ENCODE peak calls at places on chromosomes 12 and 14, in six cellular contexts. Q, D, O, K, F and S are unnamed samples.

GRCh38 chr14:21069388-21070082 is 569 bp upstream of the ARHGEF40 start:
- DNase-seq in K (no peak), F (peak; percentile 77), D (peak; percentile 48), Q (peak; percentile 55), O (no peak), S (peak; percentile 56)

GRCh38 chr14:99173086-99173485 is 98.9 kb downstream of the BCL11B start:
- DNase-seq in Q (no peak), O (no peak), F (no peak), K (no peak), D (no peak), S (no peak)

GRCh38 chr14:75132374-75133086 is 5.7 kb upstream of the NEK9 start:
- DNase-seq in F (peak; percentile 50), K (peak; percentile 76), D (peak; percentile 79), O (no peak), Q (peak; percentile 52), S (peak; percentile 76)

GRCh38 chr12:53518381-53518780 is 11.1 kb upstream of the NPFF start:
- DNase-seq in O (no peak), D (peak; percentile 33), Q (no peak), F (no peak), K (no peak), S (peak; percentile 35)

GRCh38 chr14:76386922-76387782 is 11.2 kb downstream of the ESRRB start:
- DNase-seq in D (peak; percentile 68), F (peak; percentile 90), K (peak; percentile 17), O (peak; percentile 70), Q (peak; percentile 62), S (peak; percentile 67)

GRCh38 chr14:65074449-65075155 is 27.7 kb downstream of the MAX start:
- DNase-seq in F (no peak), O (no peak), Q (no peak), K (no peak), D (no peak), S (no peak)

GRCh38 chr14:20617138-20618003 is 24.1 kb downstream of the OR6S1 start:
- DNase-seq in F (no peak), O (no peak), K (no peak), D (no peak), Q (no peak), S (no peak)

GRCh38 chr14:94113073-94113472 is 2.5 kb downstream of the IFI27 start:
- DNase-seq in O (no peak), Q (no peak), D (no peak), F (no peak), K (no peak), S (no peak)

GRCh38 chr12:15933751-15934150 is 22.6 kb downstream of the DERA start:
- DNase-seq in F (no peak), O (no peak), Q (no peak), K (no peak), D (peak; percentile 50), S (no peak)

GRCh38 chr12:32312049-32312670 is 87.2 kb upstream of the FGD4 start:
- DNase-seq in D (peak; percentile 73), Q (peak; percentile 29), O (no peak), K (peak; percentile 45), F (peak; percentile 44), S (peak; percentile 65)

GRCh38 chr14:74302160-74302628 is 540 bp downstream of the ABCD4 start:
- DNase-seq in K (peak; percentile 55), Q (peak; percentile 73), F (peak; percentile 67), O (no peak), D (peak; percentile 59), S (peak; percentile 54)

GRCh38 chr12:65958456-65958855 is 134.2 kb downstream of the HMGA2 start:
- DNase-seq in Q (no peak), O (no peak), K (no peak), D (peak; percentile 38), F (no peak), S (no peak)

GRCh38 chr12:49051373-49051764 is 9.2 kb downstream of the KMT2D start:
- DNase-seq in O (no peak), Q (no peak), K (no peak), D (no peak), F (no peak), S (no peak)

GRCh38 chr14:59510001-59510400 is 25.7 kb downstream of the JKAMP start:
- DNase-seq in Q (no peak), O (no peak), F (no peak), D (no peak), K (no peak), S (no peak)

GRCh38 chr14:33943081-33943480 is 7.8 kb downstream of the EGLN3 start:
- DNase-seq in Q (peak; percentile 100), F (peak; percentile 74), D (no peak), O (peak; percentile 58), K (no peak), S (no peak)

GRCh38 chr14:91392623-91393303 is 24.9 kb downstream of the CCDC88C start:
- DNase-seq in D (no peak), Q (no peak), O (no peak), F (no peak), K (no peak), S (no peak)

GRCh38 chr14:102262894-102263462 is 42.0 kb downstream of the MOK start:
- DNase-seq in K (no peak), O (no peak), Q (no peak), D (peak; percentile 62), F (peak; percentile 79), S (peak; percentile 65)

GRCh38 chr12:116053479-116054195 is 223.9 kb downstream of the MED13L start:
- DNase-seq in D (peak; percentile 78), Q (no peak), K (no peak), O (no peak), F (no peak), S (peak; percentile 61)

GRCh38 chr12:91109148-91109564 is 2.1 kb downstream of the LUM start:
- DNase-seq in K (no peak), F (no peak), D (peak; percentile 89), O (peak; percentile 78), Q (peak; percentile 23), S (peak; percentile 77)

GRCh38 chr12:68899251-68899771 is 33.7 kb downstream of the CPM start:
- DNase-seq in F (no peak), Q (no peak), O (peak; percentile 55), D (peak; percentile 92), K (no peak), S (peak; percentile 88)

GRCh38 chr12:45216297-45216982 is 545 bp downstream of the ANO6 start:
- DNase-seq in O (peak; percentile 78), D (peak; percentile 57), F (peak; percentile 75), K (peak; percentile 42), Q (peak; percentile 75), S (peak; percentile 56)

GRCh38 chr14:93981316-93981715 is 4.9 kb upstream of the ASB2 start:
- DNase-seq in F (no peak), D (no peak), Q (no peak), K (no peak), O (no peak), S (no peak)

GRCh38 chr14:34971381-34971780 is 11.4 kb upstream of the SRP54 start:
- DNase-seq in O (no peak), Q (no peak), F (no peak), K (no peak), D (peak; percentile 73), S (peak; percentile 69)

GRCh38 chr12:106585862-106586534 is 3.2 kb downstream of the RFX4 start:
- DNase-seq in Q (no peak), F (peak; percentile 47), O (no peak), K (no peak), D (no peak), S (no peak)

GRCh38 chr14:100915582-100915981 is 12.1 kb upstream of the RTL1 start:
- DNase-seq in O (no peak), D (peak; percentile 18), Q (no peak), F (no peak), K (no peak), S (no peak)

GRCh38 chr12:122354958-122355641 is 67.4 kb downstream of the CLIP1 start:
- DNase-seq in D (no peak), F (no peak), O (no peak), K (no peak), Q (no peak), S (no peak)

GRCh38 chr12:40946612-40947194 is 241.4 kb upstream of the PDZRN4 start:
- DNase-seq in O (no peak), F (peak; percentile 17), D (peak; percentile 29), Q (peak; percentile 30), K (peak; percentile 14), S (peak; percentile 13)

GRCh38 chr14:68574906-68575305 is 218.0 kb downstream of the ZFP36L1 start:
- DNase-seq in D (peak; percentile 94), K (no peak), F (no peak), O (no peak), Q (peak; percentile 11), S (peak; percentile 82)

GRCh38 chr12:2739832-2740641 is 54.7 kb upstream of the FKBP4 start:
- DNase-seq in K (no peak), O (no peak), D (peak; percentile 61), F (peak; percentile 46), Q (peak; percentile 9), S (peak; percentile 45)

GRCh38 chr12:120363274-120363855 is 5.6 kb downstream of the MSI1 start:
- DNase-seq in F (peak; percentile 56), D (no peak), Q (peak; percentile 39), K (no peak), O (no peak), S (no peak)

GRCh38 chr14:25007832-25008231 is 42.1 kb downstream of the STXBP6 start:
- DNase-seq in O (no peak), D (peak; percentile 15), Q (no peak), K (no peak), F (no peak), S (peak; percentile 51)